ENCODE peak calls at places on chromosomes 3 and 15, in ten cellular contexts. H is NCI-H2029 treated with DMSO at 0.1 percent for 48 hours; Y is astrocyte of the spinal cord; R is HS-27A; C is ureter; A is activated T-cell treated with anti-CD3 and anti-CD28 coated beads for 1 hour; Q is activated naive CD4-positive, alpha-beta T cell; K is anterior cingulate cortex; Z is COR-L47; J is GM13976. O is an unnamed sample.
A peak's percentile ranks its signal among the peaks of the same experiment; 100 is the strongest.

GRCh38 chr3:124395584-124396340 is 334.5 kb upstream of the UMPS start:
- DNase-seq in H (no peak), Y (no peak), R (no peak), C (peak; percentile 46), A (no peak), Q (no peak), K (no peak), Z (peak; percentile 68), J (no peak), O (no peak)

GRCh38 chr3:13253208-13253937 is 166.7 kb downstream of the NUP210 start:
- DNase-seq in H (no peak), Y (no peak), R (no peak), C (no peak), A (no peak), Q (no peak), K (no peak), Z (no peak), J (no peak), O (no peak)

GRCh38 chr15:63764912-63765311 is 68.8 kb downstream of the HERC1 start:
- DNase-seq in H (no peak), Y (no peak), R (no peak), C (no peak), A (no peak), Q (no peak), K (no peak), Z (no peak), J (no peak), O (no peak)

GRCh38 chr3:190883973-190884832 is 21.7 kb upstream of the GMNC start:
- DNase-seq in H (peak; percentile 57), Y (peak; percentile 73), R (peak; percentile 15), C (no peak), A (no peak), Q (no peak), K (no peak), Z (peak; percentile 58), J (peak; percentile 51), O (no peak)

GRCh38 chr15:85404156-85404921 is 23.9 kb downstream of the AKAP13 start:
- DNase-seq in H (no peak), Y (no peak), R (no peak), C (no peak), A (no peak), Q (no peak), K (no peak), Z (no peak), J (no peak), O (no peak)

GRCh38 chr3:63948995-63949394 is 36.8 kb upstream of the SCAANT1 start:
- DNase-seq in H (no peak), Y (peak; percentile 73), R (no peak), C (no peak), A (no peak), Q (no peak), K (no peak), Z (no peak), J (no peak), O (no peak)

GRCh38 chr3:76122007-76122406 is 336.7 kb upstream of the ZNF717 start:
- DNase-seq in H (no peak), Y (peak; percentile 63), R (no peak), C (no peak), A (no peak), Q (no peak), K (no peak), Z (no peak), J (no peak), O (no peak)

GRCh38 chr15:52318729-52319500 is 23.3 kb upstream of the MYO5C start:
- DNase-seq in H (peak; percentile 5), Y (no peak), R (no peak), C (no peak), A (no peak), Q (no peak), K (no peak), Z (no peak), J (no peak), O (no peak)

GRCh38 chr3:105553851-105554250 is 187.1 kb downstream of the ALCAM start:
- DNase-seq in H (no peak), Y (no peak), R (no peak), C (no peak), A (no peak), Q (no peak), K (no peak), Z (no peak), J (no peak), O (no peak)

GRCh38 chr3:27423463-27423862 is 54.3 kb upstream of the NEK10 start:
- DNase-seq in H (no peak), Y (peak; percentile 70), R (peak; percentile 48), C (no peak), A (no peak), Q (no peak), K (no peak), Z (no peak), J (no peak), O (no peak)

GRCh38 chr3:17231537-17232261 is 346.9 kb downstream of the PLCL2 start:
- DNase-seq in H (no peak), Y (no peak), R (no peak), C (no peak), A (no peak), Q (no peak), K (no peak), Z (no peak), J (no peak), O (no peak)